ENCODE peak calls at places on chromosome 9, in five cellular contexts. One of them, this sample, is unnamed.

GRCh38 chr9:112535364-112535763 is 48.7 kb downstream of the KIAA1958 start:
- DNase-seq in ovary: no peak
- DNase-seq in GM23248: peak; percentile 44
- DNase-seq in GM23338: no peak
- DNase-seq in trophoblast cell: no peak
- DNase-seq in this sample: no peak

GRCh38 chr9:136093995-136094881 is 851 bp downstream of the NACC2 start:
- DNase-seq in ovary: peak; percentile 82
- DNase-seq in GM23248: peak; percentile 83
- DNase-seq in GM23338: no peak
- DNase-seq in trophoblast cell: peak; percentile 52
- DNase-seq in this sample: peak; percentile 89

GRCh38 chr9:37209431-37210386 is 89.3 kb downstream of the ZCCHC7 start:
- DNase-seq in ovary: no peak
- DNase-seq in GM23248: peak; percentile 17
- DNase-seq in GM23338: peak; percentile 55
- DNase-seq in trophoblast cell: no peak
- DNase-seq in this sample: no peak

GRCh38 chr9:20382460-20383071 is 239.7 kb downstream of the MLLT3 start:
- DNase-seq in ovary: no peak
- DNase-seq in GM23248: no peak
- DNase-seq in GM23338: peak; percentile 22
- DNase-seq in trophoblast cell: no peak
- DNase-seq in this sample: no peak

GRCh38 chr9:85223506-85224108 is 518.1 kb downstream of the AGTPBP1 start:
- DNase-seq in ovary: no peak
- DNase-seq in GM23248: peak; percentile 75
- DNase-seq in GM23338: no peak
- DNase-seq in trophoblast cell: no peak
- DNase-seq in this sample: no peak

GRCh38 chr9:129011761-129012281 is 16.3 kb downstream of the SH3GLB2 start:
- DNase-seq in ovary: no peak
- DNase-seq in GM23248: no peak
- DNase-seq in GM23338: no peak
- DNase-seq in trophoblast cell: no peak
- DNase-seq in this sample: no peak

GRCh38 chr9:5089737-5090136 is 95.7 kb downstream of the INSL6 start:
- DNase-seq in ovary: no peak
- DNase-seq in GM23248: no peak
- DNase-seq in GM23338: no peak
- DNase-seq in trophoblast cell: no peak
- DNase-seq in this sample: no peak

GRCh38 chr9:32940740-32941139 is 60.7 kb downstream of the APTX start:
- DNase-seq in ovary: no peak
- DNase-seq in GM23248: peak; percentile 33
- DNase-seq in GM23338: no peak
- DNase-seq in trophoblast cell: no peak
- DNase-seq in this sample: no peak

GRCh38 chr9:79581794-79582193 is 10.0 kb downstream of the TLE4 start:
- DNase-seq in ovary: no peak
- DNase-seq in GM23248: peak; percentile 92
- DNase-seq in GM23338: no peak
- DNase-seq in trophoblast cell: peak; percentile 77
- DNase-seq in this sample: no peak

GRCh38 chr9:36576866-36577265 is 4.2 kb downstream of the MELK start:
- DNase-seq in ovary: no peak
- DNase-seq in GM23248: peak; percentile 33
- DNase-seq in GM23338: no peak
- DNase-seq in trophoblast cell: no peak
- DNase-seq in this sample: no peak

GRCh38 chr9:12775963-12776774 is 1.3 kb downstream of the LURAP1L start:
- DNase-seq in ovary: peak; percentile 83
- DNase-seq in GM23248: peak; percentile 94
- DNase-seq in GM23338: peak; percentile 85
- DNase-seq in trophoblast cell: peak; percentile 76
- DNase-seq in this sample: peak; percentile 91

GRCh38 chr9:121807069-121807917 is 155.9 kb downstream of the DAB2IP start:
- DNase-seq in ovary: no peak
- DNase-seq in GM23248: no peak
- DNase-seq in GM23338: no peak
- DNase-seq in trophoblast cell: no peak
- DNase-seq in this sample: no peak

GRCh38 chr9:98201102-98201501 is 8.7 kb upstream of the CORO2A start:
- DNase-seq in ovary: no peak
- DNase-seq in GM23248: no peak
- DNase-seq in GM23338: no peak
- DNase-seq in trophoblast cell: no peak
- DNase-seq in this sample: no peak

GRCh38 chr9:128787583-128788156 is 617 bp downstream of the TBC1D13 start:
- DNase-seq in ovary: no peak
- DNase-seq in GM23248: peak; percentile 61
- DNase-seq in GM23338: peak; percentile 36
- DNase-seq in trophoblast cell: no peak
- DNase-seq in this sample: no peak

GRCh38 chr9:129895376-129896268 is 60.4 kb downstream of the USP20 start:
- DNase-seq in ovary: no peak
- DNase-seq in GM23248: no peak
- DNase-seq in GM23338: no peak
- DNase-seq in trophoblast cell: no peak
- DNase-seq in this sample: peak; percentile 3

GRCh38 chr9:72628191-72628590 is 106.8 kb downstream of the TMC1 start:
- DNase-seq in ovary: no peak
- DNase-seq in GM23248: peak; percentile 67
- DNase-seq in GM23338: no peak
- DNase-seq in trophoblast cell: no peak
- DNase-seq in this sample: no peak

GRCh38 chr9:125126019-125126746 is 17.1 kb downstream of the SCAI start:
- DNase-seq in ovary: peak; percentile 60
- DNase-seq in GM23248: peak; percentile 99
- DNase-seq in GM23338: no peak
- DNase-seq in trophoblast cell: no peak
- DNase-seq in this sample: peak; percentile 92

GRCh38 chr9:114631166-114631565 is 20.1 kb downstream of the TMEM268 start:
- DNase-seq in ovary: no peak
- DNase-seq in GM23248: no peak
- DNase-seq in GM23338: no peak
- DNase-seq in trophoblast cell: no peak
- DNase-seq in this sample: no peak

GRCh38 chr9:136409557-136410455 is 608 bp downstream of the ENTR1 start:
- DNase-seq in ovary: peak; percentile 51
- DNase-seq in GM23248: peak; percentile 78
- DNase-seq in GM23338: peak; percentile 48
- DNase-seq in trophoblast cell: no peak
- DNase-seq in this sample: no peak

GRCh38 chr9:109856785-109857184 is 76.8 kb downstream of the PALM2AKAP2 start:
- DNase-seq in ovary: peak; percentile 40
- DNase-seq in GM23248: peak; percentile 11
- DNase-seq in GM23338: no peak
- DNase-seq in trophoblast cell: no peak
- DNase-seq in this sample: no peak

GRCh38 chr9:801399-802071 is 40.0 kb upstream of the DMRT1 start:
- DNase-seq in ovary: no peak
- DNase-seq in GM23248: peak; percentile 15
- DNase-seq in GM23338: no peak
- DNase-seq in trophoblast cell: peak; percentile 66
- DNase-seq in this sample: no peak

GRCh38 chr9:123422593-123422992 is 66.6 kb downstream of the CRB2 start:
- DNase-seq in ovary: no peak
- DNase-seq in GM23248: no peak
- DNase-seq in GM23338: no peak
- DNase-seq in trophoblast cell: no peak
- DNase-seq in this sample: peak; percentile 31

GRCh38 chr9:36396985-36397384 is 3.1 kb downstream of the RNF38 start:
- DNase-seq in ovary: no peak
- DNase-seq in GM23248: peak; percentile 31
- DNase-seq in GM23338: no peak
- DNase-seq in trophoblast cell: peak; percentile 17
- DNase-seq in this sample: no peak

GRCh38 chr9:76895186-76895585 is 10.7 kb downstream of the PRUNE2 start:
- DNase-seq in ovary: no peak
- DNase-seq in GM23248: peak; percentile 28
- DNase-seq in GM23338: no peak
- DNase-seq in trophoblast cell: no peak
- DNase-seq in this sample: peak; percentile 63

GRCh38 chr9:76897804-76898525 is 7.9 kb downstream of the PRUNE2 start:
- DNase-seq in ovary: no peak
- DNase-seq in GM23248: no peak
- DNase-seq in GM23338: no peak
- DNase-seq in trophoblast cell: no peak
- DNase-seq in this sample: no peak

GRCh38 chr9:76894198-76894597 is 11.7 kb downstream of the PRUNE2 start:
- DNase-seq in ovary: no peak
- DNase-seq in GM23248: peak; percentile 11
- DNase-seq in GM23338: no peak
- DNase-seq in trophoblast cell: no peak
- DNase-seq in this sample: no peak

GRCh38 chr9:76893395-76893932 is 12.4 kb downstream of the PRUNE2 start:
- DNase-seq in ovary: no peak
- DNase-seq in GM23248: peak; percentile 35
- DNase-seq in GM23338: no peak
- DNase-seq in trophoblast cell: no peak
- DNase-seq in this sample: peak; percentile 72

GRCh38 chr9:76896035-76896434 is 9.9 kb downstream of the PRUNE2 start:
- DNase-seq in ovary: no peak
- DNase-seq in GM23248: no peak
- DNase-seq in GM23338: no peak
- DNase-seq in trophoblast cell: no peak
- DNase-seq in this sample: no peak
- H3K27ac ChIP-seq in ovary: no peak overlapping the region
- H3K27ac ChIP-seq in GM23248: no peak overlapping the region
- H3K27ac ChIP-seq in GM23338: no peak overlapping the region
- H3K27ac ChIP-seq in trophoblast cell: no peak overlapping the region
- H3K27ac ChIP-seq in this sample: peak overlapping the region; percentile 77

DNA sequence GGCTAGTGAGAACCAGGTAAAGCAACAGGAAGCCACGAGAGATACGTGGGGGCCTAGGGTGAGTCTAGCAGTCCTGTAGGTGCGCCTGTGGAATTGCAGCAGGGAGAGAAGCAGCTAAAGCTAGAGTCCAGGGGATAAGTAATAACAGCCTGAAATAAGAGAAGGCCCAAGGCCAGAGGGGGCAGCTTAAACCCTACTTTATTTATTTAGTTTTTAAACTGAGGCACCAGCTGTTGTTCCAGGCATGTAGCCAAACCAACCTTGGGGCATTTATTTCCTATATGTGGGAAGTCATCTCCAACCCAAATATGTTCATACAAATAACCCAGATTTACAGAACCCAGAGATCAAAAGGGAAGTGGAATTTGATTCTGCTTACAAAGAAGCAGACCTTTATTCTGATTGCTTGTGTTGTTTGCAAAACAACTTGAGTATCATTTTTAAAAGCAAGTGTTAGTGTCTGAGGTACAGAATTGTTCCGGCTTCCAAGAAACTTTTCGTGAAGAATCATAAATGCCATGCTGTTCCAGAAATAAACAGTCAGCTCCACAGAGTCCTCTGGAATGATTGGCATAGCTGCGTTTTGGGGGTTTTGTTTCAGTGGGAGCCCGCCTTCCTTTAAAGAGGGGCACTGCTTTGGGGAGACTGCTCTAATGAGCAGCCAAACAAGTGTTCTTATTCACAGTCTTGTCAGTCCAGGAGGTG is 93.3 kb downstream of the GLDC start:
- DNase-seq in ovary: no peak
- DNase-seq in GM23248: peak; percentile 8
- DNase-seq in GM23338: peak; percentile 33
- DNase-seq in trophoblast cell: no peak
- DNase-seq in this sample: no peak
- H3K4me3 ChIP-seq in ovary: no peak overlapping the region
- H3K4me3 ChIP-seq in GM23248: no peak overlapping the region
- H3K4me3 ChIP-seq in GM23338: no peak overlapping the region
- H3K4me3 ChIP-seq in trophoblast cell: no peak overlapping the region
- H3K4me3 ChIP-seq in this sample: no peak overlapping the region

DNA sequence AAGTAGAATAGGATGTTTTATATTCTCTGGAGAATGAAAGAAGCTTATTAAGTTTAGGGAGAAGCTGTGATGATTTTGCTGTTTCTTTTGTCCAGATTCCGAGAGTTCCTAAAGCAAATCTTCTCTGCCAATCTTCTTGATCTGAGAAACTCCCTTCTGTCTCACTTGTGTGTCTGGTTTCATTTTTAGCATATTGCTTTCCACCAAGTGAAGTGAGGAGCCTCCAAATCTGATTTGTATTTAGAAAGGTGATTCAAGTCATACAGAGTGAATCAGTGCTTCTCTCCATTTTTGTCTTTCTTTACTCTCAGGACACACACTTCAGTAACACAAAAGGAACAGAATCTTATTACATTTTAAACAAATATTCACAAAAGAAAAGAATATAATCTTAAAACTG is 48.4 kb downstream of the STX17 start:
- DNase-seq in ovary: no peak
- DNase-seq in GM23248: no peak
- DNase-seq in GM23338: no peak
- DNase-seq in trophoblast cell: no peak
- DNase-seq in this sample: no peak
- H3K27ac ChIP-seq in ovary: no peak overlapping the region
- H3K27ac ChIP-seq in GM23248: no peak overlapping the region
- H3K27ac ChIP-seq in GM23338: no peak overlapping the region
- H3K27ac ChIP-seq in trophoblast cell: no peak overlapping the region
- H3K27ac ChIP-seq in this sample: no peak overlapping the region

GRCh38 chr9:14994738-14995137 is 84.5 kb upstream of the FREM1 start:
- DNase-seq in ovary: no peak
- DNase-seq in GM23248: no peak
- DNase-seq in GM23338: no peak
- DNase-seq in trophoblast cell: no peak
- DNase-seq in this sample: no peak

GRCh38 chr9:14992516-14992915 is 82.3 kb upstream of the FREM1 start:
- DNase-seq in ovary: no peak
- DNase-seq in GM23248: peak; percentile 53
- DNase-seq in GM23338: no peak
- DNase-seq in trophoblast cell: no peak
- DNase-seq in this sample: no peak

GRCh38 chr9:14992025-14992424 is 81.8 kb upstream of the FREM1 start:
- DNase-seq in ovary: no peak
- DNase-seq in GM23248: peak; percentile 75
- DNase-seq in GM23338: no peak
- DNase-seq in trophoblast cell: no peak
- DNase-seq in this sample: no peak

GRCh38 chr9:14993061-14993800 is 83.0 kb upstream of the FREM1 start:
- DNase-seq in ovary: peak; percentile 85
- DNase-seq in GM23248: peak; percentile 99
- DNase-seq in GM23338: peak; percentile 99
- DNase-seq in trophoblast cell: peak; percentile 18
- DNase-seq in this sample: peak; percentile 94

DNA sequence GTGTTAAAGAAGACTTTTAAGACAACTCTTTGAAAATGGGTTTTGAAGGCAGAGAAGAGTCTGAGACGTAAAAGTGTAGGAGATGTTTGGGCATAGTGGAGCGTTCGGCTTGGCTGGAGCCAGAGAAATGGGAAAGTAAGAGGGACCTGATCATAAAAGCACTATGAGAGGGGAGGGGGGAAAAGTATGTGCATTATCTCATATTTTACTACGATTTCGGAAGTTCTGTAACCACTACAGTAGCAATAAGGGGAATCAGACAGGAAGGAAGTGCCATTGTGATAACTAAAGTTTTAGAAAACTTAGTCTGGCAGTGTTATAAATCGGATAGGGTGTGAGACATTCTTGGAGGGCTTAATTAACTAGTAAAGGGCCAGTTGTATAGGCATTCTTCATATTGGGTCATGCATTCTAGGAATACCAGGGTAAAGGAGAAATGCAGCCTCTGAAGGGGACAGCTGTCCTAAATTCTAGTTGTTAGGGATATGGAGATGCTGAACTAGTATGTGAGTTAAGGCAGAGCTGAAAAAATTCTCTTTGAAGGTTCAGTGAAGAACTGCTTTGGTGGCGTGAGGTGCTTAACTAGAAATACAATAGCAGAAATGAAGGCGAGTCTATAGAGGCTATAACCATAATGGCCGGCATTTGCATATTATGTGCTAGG is 83.8 kb upstream of the FREM1 start:
- DNase-seq in ovary: no peak
- DNase-seq in GM23248: peak; percentile 13
- DNase-seq in GM23338: peak; percentile 28
- DNase-seq in trophoblast cell: no peak
- DNase-seq in this sample: no peak
- H3K4me3 ChIP-seq in ovary: peak overlapping the region; percentile 60
- H3K4me3 ChIP-seq in GM23248: peak overlapping the region; percentile 88
- H3K4me3 ChIP-seq in GM23338: peak overlapping the region; percentile 77
- H3K4me3 ChIP-seq in trophoblast cell: no peak overlapping the region
- H3K4me3 ChIP-seq in this sample: peak overlapping the region; percentile 84